ENCODE peak calls at places on chromosomes 5 and 9, in ten cellular contexts. J is CD4-positive, alpha-beta T cell; W is upper lobe of right lung; S is PC-9; D is WTC11; I is tibial artery; C is glutamatergic neuron; X is foreskin fibroblast; Q is endodermal cell; Y is cardiac muscle cell. V is an unnamed sample.

GRCh38 chr5:16888694-16889124 is 47.4 kb downstream of the MYO10 start:
- DNase-seq in J (no peak), W (no peak), S (no peak), D (no peak), I (no peak), C (no peak), X (peak), Q (no peak), Y (no peak), V (no peak)

GRCh38 chr5:36070687-36071571 is 4.2 kb upstream of the UGT3A2 start:
- DNase-seq in J (no peak), W (no peak), S (no peak), D (no peak), I (no peak), C (no peak), X (no peak), Q (no peak), Y (no peak), V (no peak)

GRCh38 chr9:35962126-35962906 is 4.4 kb upstream of the OR2S2 start:
- DNase-seq in J (no peak), W (no peak), S (no peak), D (peak), I (no peak), C (peak), X (peak), Q (peak), Y (no peak), V (no peak)

GRCh38 chr5:154830219-154830595 is 20.2 kb downstream of the FAXDC2 start:
- DNase-seq in J (no peak), W (no peak), S (no peak), D (no peak), I (no peak), C (no peak), X (no peak), Q (no peak), Y (no peak), V (no peak)

GRCh38 chr5:91632871-91633270 is 249.8 kb upstream of the ARRDC3 start:
- DNase-seq in J (no peak), W (no peak), S (no peak), D (no peak), I (no peak), C (no peak), X (no peak), Q (no peak), Y (no peak), V (no peak)

GRCh38 chr5:139094154-139095131 is 103.7 kb downstream of the SIL1 start:
- DNase-seq in J (no peak), W (no peak), S (no peak), D (no peak), I (no peak), C (no peak), X (no peak), Q (no peak), Y (no peak), V (peak)

GRCh38 chr9:37293664-37294524 is 128.6 kb upstream of the GRHPR start:
- DNase-seq in J (no peak), W (no peak), S (no peak), D (no peak), I (no peak), C (no peak), X (no peak), Q (no peak), Y (no peak), V (peak)

GRCh38 chr9:91951944-91952520 is 2.0 kb upstream of the ROR2 start:
- DNase-seq in J (no peak), W (no peak), S (no peak), D (no peak), I (no peak), C (no peak), X (peak), Q (no peak), Y (no peak), V (no peak)

GRCh38 chr9:68595868-68596267 is 55.2 kb upstream of the TMEM252 start:
- DNase-seq in J (no peak), W (no peak), S (no peak), D (no peak), I (no peak), C (no peak), X (no peak), Q (peak), Y (no peak), V (no peak)

GRCh38 chr5:141757402-141757801 is 75.4 kb upstream of the ARAP3 start:
- DNase-seq in J (no peak), W (no peak), S (peak), D (peak), I (no peak), C (peak), X (no peak), Q (peak), Y (peak), V (no peak)

GRCh38 chr5:67244345-67244793 is 47.8 kb upstream of the CD180 start:
- DNase-seq in J (no peak), W (no peak), S (no peak), D (no peak), I (no peak), C (no peak), X (no peak), Q (no peak), Y (peak), V (no peak)

GRCh38 chr5:151924564-151925395 is at the start of gene GLRA1:
- DNase-seq in J (peak), W (peak), S (peak), D (peak), I (no peak), C (no peak), X (peak), Q (peak), Y (peak), V (peak)

GRCh38 chr5:180080670-180081280 is 9.2 kb upstream of the RNF130 start:
- DNase-seq in J (no peak), W (no peak), S (no peak), D (no peak), I (no peak), C (no peak), X (no peak), Q (no peak), Y (no peak), V (no peak)

GRCh38 chr5:96048763-96049162 is 87.1 kb upstream of the ELL2 start:
- DNase-seq in J (no peak), W (no peak), S (no peak), D (peak), I (no peak), C (peak), X (no peak), Q (peak), Y (no peak), V (no peak)

GRCh38 chr5:134603059-134603458 is 29.6 kb downstream of the SAR1B start:
- DNase-seq in J (no peak), W (no peak), S (no peak), D (no peak), I (no peak), C (no peak), X (peak), Q (no peak), Y (no peak), V (no peak)

GRCh38 chr5:5039918-5040317 is 100.2 kb upstream of the ADAMTS16 start:
- DNase-seq in J (no peak), W (no peak), S (no peak), D (no peak), I (no peak), C (no peak), X (no peak), Q (no peak), Y (no peak), V (no peak)

GRCh38 chr9:15909297-15909696 is 356.5 kb downstream of the CCDC171 start:
- DNase-seq in J (no peak), W (no peak), S (no peak), D (no peak), I (peak), C (no peak), X (peak), Q (no peak), Y (no peak), V (no peak)

GRCh38 chr5:119795768-119796167 is 166.4 kb downstream of the FAM170A start:
- DNase-seq in J (no peak), W (no peak), S (no peak), D (no peak), I (no peak), C (no peak), X (peak), Q (no peak), Y (no peak), V (no peak)

GRCh38 chr9:99184073-99184426 is 37.7 kb downstream of the ALG2 start:
- DNase-seq in J (no peak), W (no peak), S (no peak), D (no peak), I (peak), C (no peak), X (no peak), Q (peak), Y (no peak), V (no peak)

GRCh38 chr9:111502506-111502905 is 18.3 kb upstream of the ECPAS start:
- DNase-seq in J (no peak), W (no peak), S (no peak), D (no peak), I (no peak), C (no peak), X (no peak), Q (no peak), Y (no peak), V (no peak)

GRCh38 chr5:179802207-179802883 is 4.3 kb downstream of the MGAT4B start:
- DNase-seq in J (no peak), W (no peak), S (no peak), D (no peak), I (no peak), C (no peak), X (no peak), Q (peak), Y (no peak), V (no peak)

GRCh38 chr9:104232781-104233341 is 138.8 kb downstream of the SMC2 start:
- DNase-seq in J (no peak), W (no peak), S (no peak), D (no peak), I (no peak), C (no peak), X (peak), Q (no peak), Y (no peak), V (no peak)

GRCh38 chr9:110911659-110912473 is 126.4 kb downstream of the LPAR1 start:
- DNase-seq in J (no peak), W (no peak), S (no peak), D (no peak), I (no peak), C (no peak), X (no peak), Q (no peak), Y (no peak), V (no peak)

GRCh38 chr9:110076894-110077725 is 130.8 kb downstream of the C9orf152 start:
- DNase-seq in J (no peak), W (no peak), S (no peak), D (no peak), I (no peak), C (no peak), X (peak), Q (no peak), Y (no peak), V (no peak)

GRCh38 chr5:31581498-31582099 is 49.5 kb downstream of the C5orf22 start:
- DNase-seq in J (no peak), W (no peak), S (no peak), D (no peak), I (no peak), C (no peak), X (peak), Q (no peak), Y (peak), V (peak)

GRCh38 chr9:38008168-38009034 is 60.6 kb downstream of the SHB start:
- DNase-seq in J (no peak), W (peak), S (peak), D (peak), I (no peak), C (no peak), X (peak), Q (peak), Y (no peak), V (peak)

GRCh38 chr9:114929166-114929565 is 1.2 kb downstream of the TNFSF8 start:
- DNase-seq in J (no peak), W (no peak), S (no peak), D (no peak), I (no peak), C (no peak), X (no peak), Q (no peak), Y (no peak), V (peak)
- TF ChIP-seq CTCF in J (no peak), W (no peak), S (no peak), D (no peak), I (no peak), C (no peak), X (no peak), Q (no peak), Y (no peak), V (no peak)

GRCh38 chr9:133968966-133969617 is 23.0 kb downstream of the VAV2 start:
- DNase-seq in J (no peak), W (no peak), S (no peak), D (no peak), I (no peak), C (peak), X (no peak), Q (no peak), Y (no peak), V (no peak)

GRCh38 chr9:133970581-133970900 is 21.6 kb downstream of the VAV2 start:
- DNase-seq in J (no peak), W (no peak), S (no peak), D (no peak), I (no peak), C (peak), X (no peak), Q (no peak), Y (no peak), V (no peak)

GRCh38 chr9:133967024-133967741 is 24.9 kb downstream of the VAV2 start:
- DNase-seq in J (no peak), W (no peak), S (peak), D (no peak), I (no peak), C (no peak), X (peak), Q (no peak), Y (no peak), V (no peak)

GRCh38 chr9:133969681-133970580 is 22.2 kb downstream of the VAV2 start:
- DNase-seq in J (no peak), W (peak), S (no peak), D (no peak), I (no peak), C (peak), X (no peak), Q (no peak), Y (no peak), V (no peak)

DNA sequence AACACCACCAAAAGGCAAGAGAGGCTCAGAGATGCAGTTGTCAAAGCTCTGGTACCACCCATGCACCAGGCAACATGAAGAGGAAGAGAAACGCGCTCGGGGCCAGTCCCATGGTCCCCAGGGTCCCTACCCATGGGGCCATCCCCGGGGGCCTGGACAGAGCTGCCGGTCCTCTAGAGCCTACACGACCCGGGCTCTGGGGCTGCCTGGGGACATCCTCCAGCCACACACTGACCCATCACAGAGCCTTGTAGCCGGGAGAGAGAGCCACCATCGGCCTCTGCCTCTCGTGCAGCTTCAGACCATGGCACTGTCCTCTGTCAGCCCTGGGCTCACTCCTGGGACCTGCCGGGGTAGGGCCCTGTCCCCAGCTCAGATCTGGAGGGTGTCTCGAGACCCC is 23.7 kb downstream of the VAV2 start:
- DNase-seq in J (no peak), W (no peak), S (no peak), D (no peak), I (no peak), C (peak), X (no peak), Q (no peak), Y (no peak), V (no peak)
- TF ChIP-seq CTCF in J (no peak), W (no peak), S (no peak), D (no peak), I (no peak), C (no peak), X (no peak), Q (no peak), Y (no peak), V (no peak)

DNA sequence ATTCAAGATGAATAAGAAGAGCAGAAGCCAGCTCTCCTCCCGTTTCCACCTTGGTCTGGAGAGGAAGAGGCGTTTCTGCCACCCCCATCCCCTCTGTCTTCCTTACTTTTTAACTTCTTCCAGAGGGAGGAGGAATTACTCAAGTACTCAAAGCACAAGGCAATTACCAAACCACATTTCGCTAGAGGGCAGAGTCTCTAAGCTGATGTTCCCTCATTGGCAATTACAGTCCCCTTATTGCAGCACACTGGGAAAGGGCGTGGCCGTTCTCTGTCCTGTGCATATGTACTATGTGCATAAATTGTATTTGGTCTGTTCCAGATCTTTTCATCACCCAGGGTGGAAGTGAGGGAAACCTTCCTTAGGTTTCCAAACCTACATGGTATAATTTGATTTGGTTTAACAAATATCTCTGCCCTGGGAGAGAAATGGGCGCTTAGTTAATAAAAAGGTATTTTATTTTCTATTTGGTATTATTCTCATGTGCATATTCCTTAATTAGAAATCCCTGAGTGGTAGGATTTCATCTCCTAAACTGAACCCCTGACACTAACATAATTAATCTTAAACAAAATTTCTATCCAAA is 29.8 kb upstream of the ALDOB start:
- DNase-seq in J (no peak), W (no peak), S (no peak), D (peak), I (peak), C (peak), X (peak), Q (peak), Y (peak), V (no peak)
- TF ChIP-seq CTCF in J (no peak), W (peak), S (peak), D (no peak), I (peak), C (no peak), X (peak), Q (peak), Y (peak), V (no peak)

DNA sequence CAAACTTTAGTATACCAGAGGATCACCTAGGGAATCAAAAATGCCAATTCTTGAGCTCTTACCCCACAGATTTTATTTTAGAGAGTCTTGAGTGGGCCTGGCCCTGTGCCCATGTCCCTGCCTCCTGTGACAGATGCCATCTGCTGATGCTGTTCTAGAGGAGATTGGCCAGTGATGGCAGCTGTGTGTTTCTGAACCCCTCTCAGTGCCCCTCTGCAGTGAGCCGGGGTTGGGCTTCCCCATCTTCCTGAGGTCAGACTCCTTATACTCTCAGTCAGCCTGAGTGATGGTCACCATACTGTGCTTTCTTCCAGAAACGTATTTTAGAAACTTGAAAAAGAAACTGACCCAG is 6.1 kb downstream of the PTCD2 start:
- DNase-seq in J (no peak), W (no peak), S (no peak), D (no peak), I (no peak), C (no peak), X (no peak), Q (no peak), Y (no peak), V (no peak)
- TF ChIP-seq CTCF in J (no peak), W (no peak), S (no peak), D (no peak), I (no peak), C (no peak), X (no peak), Q (no peak), Y (no peak), V (no peak)

DNA sequence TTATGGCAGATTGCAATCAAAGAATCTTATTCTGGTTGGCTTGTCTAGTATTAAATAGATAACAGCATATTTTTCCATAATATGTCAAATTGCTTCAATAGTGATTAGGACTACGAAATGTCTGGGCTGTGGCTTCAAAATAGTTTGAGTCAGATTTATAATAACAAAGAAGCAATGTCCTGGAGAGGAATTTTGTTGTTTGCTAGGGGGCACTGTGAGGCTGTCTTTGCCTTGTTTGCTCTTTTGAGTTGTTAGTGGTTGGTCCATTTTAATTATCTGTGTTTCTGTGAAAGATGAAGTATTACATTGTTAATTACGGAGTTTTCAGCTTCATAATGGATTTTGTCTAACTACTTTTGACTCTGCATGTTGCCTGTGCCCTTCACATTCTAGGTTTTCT is 713.6 kb downstream of the TLE4 start:
- DNase-seq in J (no peak), W (no peak), S (no peak), D (peak), I (no peak), C (no peak), X (peak), Q (peak), Y (peak), V (no peak)
- TF ChIP-seq CTCF in J (no peak), W (peak), S (peak), D (no peak), I (no peak), C (no peak), X (no peak), Q (peak), Y (peak), V (no peak)

DNA sequence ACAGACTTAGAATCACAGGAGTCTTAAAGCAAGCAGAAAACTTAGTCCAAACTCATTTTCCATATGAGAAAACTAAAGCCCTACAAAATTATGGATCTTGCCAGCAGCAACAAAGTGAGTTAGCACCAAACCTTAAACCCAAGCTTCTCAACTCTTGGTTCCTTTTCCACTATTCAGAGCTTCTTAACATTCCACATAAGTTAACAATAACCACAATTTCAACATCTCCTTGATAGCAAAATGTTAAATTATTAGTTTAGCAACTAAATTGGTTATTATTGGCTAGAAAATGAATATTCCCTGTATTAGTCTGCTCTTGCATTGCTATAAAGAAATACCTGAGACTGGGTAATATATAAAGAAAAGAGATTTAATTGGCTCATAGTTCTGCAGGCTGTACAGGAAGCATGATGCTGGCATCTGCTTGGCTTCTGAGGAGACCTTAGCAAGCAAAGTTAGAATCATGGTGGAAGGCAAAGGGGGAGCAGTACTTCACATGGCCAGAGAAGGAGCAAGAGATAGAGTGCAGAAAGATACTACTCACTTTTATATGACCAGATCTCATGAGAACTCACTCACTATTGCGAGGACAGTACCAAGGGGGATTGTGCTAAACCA is 26.2 kb upstream of the ARSB start:
- DNase-seq in J (no peak), W (no peak), S (no peak), D (no peak), I (no peak), C (no peak), X (peak), Q (no peak), Y (no peak), V (no peak)
- TF ChIP-seq CTCF in J (no peak), W (no peak), S (no peak), D (no peak), I (no peak), C (no peak), X (peak), Q (peak), Y (peak), V (no peak)

DNA sequence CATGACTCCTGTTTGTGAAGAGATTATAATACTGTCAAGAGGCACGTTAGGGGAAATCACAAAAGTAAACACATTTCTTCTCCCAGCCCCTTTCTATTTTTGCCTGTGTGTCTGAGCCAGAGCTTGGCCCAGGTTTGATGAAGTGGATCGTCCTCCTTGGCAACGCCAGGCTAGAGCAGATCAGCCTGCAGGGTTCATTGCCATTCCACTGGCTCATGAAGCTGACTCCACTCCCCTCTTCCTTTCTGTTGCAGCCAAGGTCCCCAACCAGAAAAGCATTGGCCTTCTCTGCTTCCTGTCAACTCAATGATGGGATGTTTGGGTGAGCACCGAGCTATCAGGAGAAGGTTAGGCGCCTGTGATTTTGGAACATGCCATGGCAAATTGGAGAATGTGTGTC is 3.3 kb downstream of the ADRB2 start:
- DNase-seq in J (no peak), W (no peak), S (no peak), D (no peak), I (no peak), C (no peak), X (no peak), Q (no peak), Y (peak), V (no peak)
- TF ChIP-seq CTCF in J (no peak), W (no peak), S (no peak), D (no peak), I (no peak), C (no peak), X (no peak), Q (no peak), Y (no peak), V (no peak)